ENCODE peak calls at places on chromosomes 6 and 20, in ten cellular contexts. F is colonic mucosa, E is heart right ventricle, A is HL-60, J is heart left ventricle, P is AG04450, O is transverse colon, Q is upper lobe of right lung, G is body of pancreas, L is IMR-90. D is an unnamed sample.

GRCh38 chr6:44974511-44974910 is 353.6 kb upstream of the RUNX2 start:
- DNase-seq in A (no peak), P (no peak), G (no peak), L (no peak), J (no peak), F (no peak), Q (no peak), O (no peak), E (no peak), D (no peak)

GRCh38 chr6:126167726-126168125 is 172.2 kb upstream of the CENPW start:
- DNase-seq in J (no peak), P (no peak), G (no peak), L (peak), F (no peak), A (no peak), Q (no peak), O (no peak), E (no peak), D (no peak)

GRCh38 chr20:38833857-38834164 is 28.3 kb downstream of the PPP1R16B start:
- DNase-seq in Q (no peak), L (no peak), P (no peak), O (no peak), A (no peak), G (no peak), J (no peak), E (no peak), F (no peak), D (no peak)

GRCh38 chr6:114176726-114177125 is 166.1 kb downstream of the HS3ST5 start:
- DNase-seq in G (no peak), F (no peak), E (no peak), A (no peak), J (no peak), O (no peak), Q (no peak), P (no peak), L (no peak), D (no peak)

GRCh38 chr20:24701027-24701426 is 231.6 kb downstream of the SYNDIG1 start:
- DNase-seq in E (no peak), G (no peak), Q (peak), F (no peak), A (no peak), J (no peak), P (no peak), L (no peak), O (no peak), D (no peak)

GRCh38 chr20:57544838-57545564 is 15.9 kb upstream of the PCK1 start:
- DNase-seq in E (no peak), L (no peak), F (peak), O (peak), P (no peak), J (no peak), Q (no peak), A (no peak), G (no peak), D (no peak)

GRCh38 chr20:43843096-43843964 is 71.3 kb upstream of the TOX2 start:
- DNase-seq in L (peak), Q (no peak), G (no peak), P (peak), F (peak), A (peak), J (no peak), E (no peak), O (no peak), D (no peak)

GRCh38 chr6:131958551-131959470 is 7.6 kb upstream of the CCN2 start:
- DNase-seq in J (no peak), E (no peak), L (no peak), G (peak), A (no peak), P (no peak), O (peak), Q (no peak), F (peak), D (no peak)

DNA sequence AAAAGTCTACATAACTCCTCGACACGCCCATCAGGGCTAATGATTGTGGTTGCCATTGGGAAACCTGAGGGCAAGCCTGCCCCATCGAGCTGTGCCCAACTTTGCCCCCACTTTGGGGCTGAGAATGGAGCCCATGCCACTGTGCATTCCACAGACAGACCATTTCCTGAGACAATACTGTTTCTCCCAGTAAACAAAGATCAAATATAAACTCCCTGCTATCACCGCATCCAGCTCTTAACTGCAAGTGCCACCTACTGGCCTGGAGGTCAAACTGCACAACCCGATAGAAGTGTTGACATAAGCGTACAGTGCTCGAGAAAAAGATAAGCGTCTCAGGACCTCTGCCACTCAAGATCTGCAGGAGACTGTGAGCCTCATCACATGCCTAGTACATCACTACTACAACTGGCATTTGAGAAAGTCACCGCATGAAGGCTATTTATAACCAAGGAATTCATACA is 4.7 kb upstream of the DEFB126 start:
- DNase-seq in Q (no peak), F (no peak), A (no peak), G (no peak), P (no peak), L (no peak), E (no peak), J (no peak), O (no peak), D (no peak)
- TF ChIP-seq CTCF in Q (peak), F (no peak), A (no peak), G (no peak), P (no peak), L (no peak), E (no peak), J (no peak), O (no peak), D (peak)

DNA sequence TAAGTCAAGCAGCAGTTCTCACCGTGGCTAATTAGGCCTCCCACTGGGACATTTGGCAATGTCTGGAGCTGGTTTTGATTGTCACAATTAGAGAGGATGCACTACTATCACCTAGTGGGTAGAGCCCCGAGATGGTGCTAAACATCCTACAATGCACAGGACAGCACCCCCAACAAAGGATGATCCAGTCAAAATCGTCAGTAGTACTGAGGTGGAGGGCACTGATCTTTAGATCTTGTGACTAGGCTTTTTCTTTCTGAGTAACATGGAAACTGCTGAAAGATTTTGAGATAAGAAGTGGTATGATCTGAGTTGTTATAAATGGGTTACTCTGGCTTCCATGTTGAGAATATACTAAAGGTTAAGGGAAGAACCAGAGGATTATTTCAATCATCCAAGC is 12.0 kb downstream of the UBD start:
- DNase-seq in E (no peak), Q (no peak), P (no peak), F (no peak), O (no peak), A (no peak), G (no peak), L (no peak), J (no peak), D (no peak)
- H3K4me3 ChIP-seq in E (no peak), Q (no peak), P (no peak), F (no peak), O (no peak), A (no peak), G (no peak), L (no peak), J (no peak), D (no peak)

GRCh38 chr6:96784650-96785049 is 52.6 kb downstream of the GPR63 start:
- DNase-seq in G (no peak), E (no peak), A (no peak), P (no peak), L (no peak), O (no peak), J (no peak), Q (no peak), F (no peak), D (no peak)
- H3K27ac ChIP-seq in G (no peak), E (no peak), A (no peak), P (no peak), L (no peak), O (no peak), J (no peak), Q (no peak), F (no peak), D (no peak)

GRCh38 chr6:35688605-35689322 is at the start of gene FKBP5:
- DNase-seq in J (peak), O (peak), A (peak), F (peak), L (peak), E (peak), G (peak), P (peak), Q (peak), D (peak)
- TF ChIP-seq CTCF in J (no peak), O (peak), A (no peak), F (no peak), L (no peak), E (no peak), G (no peak), P (no peak), Q (no peak), D (no peak)

DNA sequence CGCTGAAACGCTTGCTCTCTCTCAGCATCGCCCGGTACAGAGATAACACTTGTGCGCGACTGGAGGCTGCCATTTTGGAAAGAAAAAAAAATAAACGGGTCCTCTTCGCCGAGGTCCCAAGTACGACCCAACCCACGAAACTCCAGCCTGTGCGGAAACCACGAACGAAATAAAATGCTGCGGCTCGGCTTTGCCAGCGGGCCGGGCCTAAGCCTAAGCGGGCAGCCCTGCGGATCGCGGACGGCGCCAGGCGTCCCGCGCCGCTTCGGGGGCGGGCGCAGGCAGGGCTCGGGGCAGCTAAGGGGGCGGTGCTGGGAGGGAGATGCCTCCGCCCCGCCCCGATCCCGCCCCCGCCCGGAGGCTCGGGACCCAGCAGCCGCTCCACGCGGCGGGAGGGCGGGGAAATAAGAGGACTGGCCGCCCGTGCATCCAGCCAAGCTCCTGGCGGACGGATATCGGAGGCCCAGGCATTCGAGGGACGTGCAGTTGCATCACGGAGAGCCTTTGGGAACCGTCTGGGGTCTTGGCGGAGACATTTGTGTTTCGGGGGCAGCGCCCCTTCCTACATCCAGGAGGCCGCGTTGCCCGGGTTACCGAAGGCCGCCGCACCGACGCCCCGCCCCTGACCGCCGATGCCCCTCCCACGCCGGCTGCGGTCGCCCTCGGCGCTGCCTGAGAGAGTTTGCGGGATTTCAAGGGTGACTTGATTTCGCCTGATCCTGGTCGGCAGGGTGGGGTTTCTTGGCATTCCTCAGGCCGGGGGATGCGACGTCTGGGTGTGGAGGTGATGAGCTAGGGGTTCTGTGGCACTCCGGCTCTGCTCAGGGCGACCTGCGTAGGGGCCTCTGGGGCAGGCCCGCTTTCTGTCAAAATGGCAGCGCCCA is at the start of the genes FARS2 and LYRM4:
- DNase-seq in P (peak), O (peak), G (peak), E (peak), J (peak), L (peak), F (peak), A (peak), Q (peak), D (peak)
- H3K4me3 ChIP-seq in P (peak), O (peak), G (peak), E (peak), J (peak), L (peak), F (peak), A (peak), Q (peak), D (peak)

GRCh38 chr6:119541132-119541905 is 191.8 kb upstream of the MAN1A1 start:
- DNase-seq in Q (no peak), F (no peak), P (peak), A (no peak), J (no peak), O (no peak), G (no peak), L (peak), E (no peak), D (no peak)

GRCh38 chr6:119542037-119542436 is 192.5 kb upstream of the MAN1A1 start:
- DNase-seq in G (no peak), A (no peak), F (no peak), L (no peak), J (no peak), Q (no peak), O (no peak), E (no peak), P (no peak), D (no peak)

GRCh38 chr6:119539066-119539746 is 189.6 kb upstream of the MAN1A1 start:
- DNase-seq in Q (no peak), J (no peak), G (no peak), A (no peak), F (no peak), O (no peak), P (no peak), L (no peak), E (no peak), D (no peak)

GRCh38 chr6:119543332-119543731 is 193.8 kb upstream of the MAN1A1 start:
- DNase-seq in P (no peak), G (no peak), F (no peak), A (no peak), Q (no peak), E (no peak), J (no peak), O (no peak), L (no peak), D (no peak)

GRCh38 chr6:119540417-119540816 is 190.9 kb upstream of the MAN1A1 start:
- DNase-seq in L (no peak), A (no peak), G (no peak), J (no peak), E (no peak), P (no peak), F (no peak), O (no peak), Q (no peak), D (peak)
- H3K27ac ChIP-seq in L (peak), A (no peak), G (no peak), J (no peak), E (no peak), P (peak), F (no peak), O (peak), Q (no peak), D (no peak)